ENCODE peak calls at places on chromosomes 7 and 10, in nine cellular contexts. P, J, V, T, S, G, Y, C and K are unnamed samples.

GRCh38 chr10:128499486-128499885 is 373.3 kb upstream of the MKI67 start:
- DNase-seq in G (no peak), V (no peak), P (no peak), T (no peak), S (no peak), C (no peak), Y (no peak), J (no peak), K (no peak)

GRCh38 chr10:71029411-71029881 is 141.1 kb upstream of the PCBD1 start:
- DNase-seq in C (no peak), S (no peak), V (peak; percentile 72), T (no peak), Y (no peak), J (no peak), P (no peak), G (no peak), K (no peak)

GRCh38 chr7:105935250-105935649 is 27.8 kb upstream of the CDHR3 start:
- DNase-seq in J (no peak), G (no peak), C (no peak), S (no peak), V (no peak), P (no peak), T (no peak), Y (no peak), K (peak; percentile 54)

GRCh38 chr7:128387663-128388485 is 21.9 kb downstream of the IMPDH1 start:
- DNase-seq in T (peak; percentile 44), G (peak; percentile 92), V (peak; percentile 89), J (peak; percentile 75), S (peak; percentile 91), P (peak; percentile 42), C (no peak), Y (peak; percentile 54), K (peak; percentile 75)

GRCh38 chr10:4234661-4235060 is 449.7 kb upstream of the KLF6 start:
- DNase-seq in T (no peak), J (no peak), S (no peak), P (no peak), C (peak; percentile 77), V (peak; percentile 71), G (no peak), Y (no peak), K (no peak)

GRCh38 chr7:40726559-40726958 is 591.8 kb downstream of the SUGCT start:
- DNase-seq in V (no peak), G (no peak), T (no peak), P (no peak), Y (no peak), J (no peak), S (no peak), C (no peak), K (no peak)

GRCh38 chr10:110275140-110275729 is 29.5 kb downstream of the SMNDC1 start:
- DNase-seq in V (no peak), J (no peak), S (no peak), G (no peak), P (no peak), Y (no peak), T (no peak), C (no peak), K (no peak)

GRCh38 chr7:152046531-152046930 is 21.1 kb downstream of the GALNT11 start:
- DNase-seq in T (no peak), C (no peak), J (no peak), V (no peak), Y (no peak), P (no peak), S (no peak), G (no peak), K (no peak)

GRCh38 chr10:2083591-2083990 is 346.3 kb upstream of the ADARB2 start:
- DNase-seq in Y (no peak), S (no peak), C (no peak), J (no peak), T (no peak), G (no peak), V (no peak), P (no peak), K (no peak)

GRCh38 chr10:21692909-21693308 is 158.9 kb downstream of the MLLT10 start:
- DNase-seq in G (no peak), C (no peak), Y (no peak), V (no peak), J (no peak), S (no peak), P (no peak), T (no peak), K (no peak)
- TF ChIP-seq POLR2AphosphoS5 in G (no peak), C (no peak), Y (no peak), V (no peak), J (no peak), S (no peak), P (no peak), T (no peak), K (no peak)

GRCh38 chr10:133378251-133379096 is 588 bp upstream of the PAOX start:
- DNase-seq in C (peak; percentile 74), Y (no peak), V (peak; percentile 96), G (peak; percentile 67), T (peak; percentile 44), S (peak; percentile 81), J (peak; percentile 80), P (no peak), K (peak; percentile 75)
- TF ChIP-seq POLR2AphosphoS5 in C (no peak), Y (no peak), V (peak; percentile 77), G (no peak), T (no peak), S (peak; percentile 72), J (peak; percentile 70), P (no peak), K (no peak)

GRCh38 chr7:6384327-6384726 is 63.4 kb downstream of the DAGLB start:
- DNase-seq in G (no peak), P (no peak), S (no peak), T (no peak), J (no peak), C (no peak), V (peak; percentile 25), Y (no peak), K (no peak)

GRCh38 chr7:6385909-6386560 is 61.7 kb downstream of the DAGLB start:
- DNase-seq in Y (no peak), T (no peak), P (no peak), C (no peak), J (no peak), G (no peak), V (peak; percentile 14), S (no peak), K (no peak)

GRCh38 chr7:6386779-6387178 is 61.0 kb downstream of the DAGLB start:
- DNase-seq in T (no peak), S (no peak), C (no peak), J (no peak), P (no peak), Y (no peak), G (no peak), V (no peak), K (no peak)

GRCh38 chr7:6382797-6383196 is 65.0 kb downstream of the DAGLB start:
- DNase-seq in Y (no peak), P (no peak), J (no peak), S (no peak), G (no peak), C (no peak), T (no peak), V (no peak), K (no peak)

DNA sequence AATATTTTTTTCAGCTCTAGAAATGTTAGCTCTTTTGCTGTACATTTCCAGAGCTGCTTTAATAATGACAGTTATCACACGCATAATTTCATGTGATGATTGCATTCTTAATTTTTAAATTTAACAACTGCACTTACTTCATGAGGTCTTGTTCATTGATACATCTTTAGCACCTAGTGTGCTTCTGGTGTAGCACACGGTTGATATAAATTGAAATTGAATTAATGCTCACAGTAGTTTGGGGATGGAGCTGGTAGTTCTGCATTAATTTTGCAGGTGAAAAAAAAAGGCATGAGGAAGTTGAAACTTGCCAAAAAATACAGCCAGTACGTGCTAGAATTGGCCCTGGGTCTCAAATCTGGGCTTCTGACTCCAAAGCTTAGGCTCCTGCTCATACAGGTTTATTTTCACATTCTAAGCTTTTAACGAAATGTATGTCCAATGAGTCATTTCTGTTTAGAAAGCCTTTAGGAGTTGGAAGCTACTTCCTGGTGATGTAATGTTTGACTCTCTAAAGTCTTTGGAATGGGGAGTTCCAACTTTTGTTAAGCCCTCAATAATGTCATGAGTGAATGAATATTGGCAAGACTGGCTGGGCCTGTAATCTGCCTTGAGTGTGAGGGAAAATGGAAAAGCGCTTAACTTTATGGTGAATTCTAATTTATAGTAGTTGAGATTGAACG is 62.5 kb downstream of the DAGLB start:
- DNase-seq in G (no peak), T (peak; percentile 45), J (no peak), S (no peak), C (no peak), P (peak; percentile 90), Y (peak; percentile 58), V (no peak), K (no peak)
- TF ChIP-seq POLR2AphosphoS5 in G (no peak), T (peak; percentile 93), J (peak; percentile 66), S (no peak), C (no peak), P (no peak), Y (peak; percentile 19), V (no peak), K (peak; percentile 82)

GRCh38 chr7:159142204-159142603 is 2.5 kb downstream of the VIPR2 start:
- DNase-seq in C (no peak), J (no peak), S (no peak), G (no peak), V (peak; percentile 9), T (no peak), P (no peak), Y (no peak), K (no peak)

GRCh38 chr7:159145544-159145891 is 851 bp upstream of the VIPR2 start:
- DNase-seq in S (no peak), P (no peak), Y (no peak), T (no peak), J (no peak), V (peak; percentile 59), C (no peak), G (no peak), K (no peak)

GRCh38 chr7:159142730-159143129 is 1.9 kb downstream of the VIPR2 start:
- DNase-seq in V (peak; percentile 15), S (no peak), Y (no peak), P (no peak), G (no peak), J (no peak), C (no peak), T (no peak), K (no peak)

GRCh38 chr7:159144756-159145543 is at the start of gene VIPR2:
- DNase-seq in P (no peak), Y (no peak), T (peak; percentile 33), G (no peak), S (peak; percentile 88), J (peak; percentile 13), V (peak; percentile 74), C (no peak), K (no peak)

DNA sequence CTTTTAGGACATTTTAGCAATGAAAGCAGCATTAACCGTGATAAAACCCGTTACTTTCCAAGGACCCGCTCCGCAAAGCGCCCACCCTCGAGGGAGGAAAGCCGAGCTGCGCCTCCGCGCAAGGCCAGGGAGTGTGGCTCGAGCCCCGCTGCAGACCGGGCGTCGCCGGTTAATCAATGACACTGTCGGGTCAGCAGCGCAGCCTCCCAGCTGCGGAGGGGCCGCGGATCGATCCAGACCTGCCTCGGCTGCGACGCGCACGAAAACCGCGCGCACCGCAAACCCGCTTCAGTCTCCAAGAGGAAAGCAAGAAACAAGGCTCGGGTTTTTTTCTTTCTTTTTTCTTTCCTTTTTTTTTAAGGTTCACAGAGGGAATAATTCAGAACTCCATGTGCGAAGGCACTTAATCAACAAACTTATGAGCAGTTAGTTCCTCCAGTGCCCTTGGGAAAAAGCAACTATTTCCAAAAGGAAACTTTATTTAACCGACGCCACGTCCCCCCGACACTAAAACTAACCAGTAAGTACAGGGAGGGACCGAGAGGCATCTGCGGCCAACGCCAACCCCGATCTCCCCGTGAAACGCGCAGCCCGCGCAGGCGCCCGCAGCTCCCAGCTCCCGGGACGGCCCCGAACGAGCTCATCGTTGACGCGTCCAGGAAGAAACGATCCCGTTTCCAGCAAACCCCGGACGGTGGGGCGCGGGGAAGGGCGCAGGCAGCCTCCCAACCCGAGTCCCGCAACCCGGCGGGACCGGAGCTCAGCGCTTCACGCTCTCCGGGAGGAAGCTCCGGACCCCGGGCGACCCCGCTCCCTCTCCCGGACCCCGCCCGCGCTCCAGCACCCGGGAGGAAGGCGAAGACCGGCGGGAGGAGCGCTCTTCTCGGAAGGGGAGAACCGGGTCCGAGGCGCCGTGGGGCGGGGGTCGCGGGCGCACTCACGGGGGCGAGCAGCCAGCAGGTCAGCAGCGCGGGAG is 599 bp downstream of the VIPR2 start:
- DNase-seq in J (no peak), V (peak; percentile 74), C (no peak), G (no peak), Y (no peak), T (no peak), S (no peak), P (no peak), K (no peak)
- TF ChIP-seq POLR2AphosphoS5 in J (no peak), V (no peak), C (no peak), G (no peak), Y (no peak), T (no peak), S (no peak), P (no peak), K (no peak)